ENCODE peak calls at places on chromosomes 5 and 9, in eight cellular contexts. K is astrocyte, J is PC-3, L is GM23248, W is cardiac muscle cell, R is heart left ventricle, H is left lung, X is IMR-90. Y is an unnamed sample. For H3K4me1, the result is how much of the 10 kb centered on the place peaks cover.

GRCh38 chr9:20551835-20552234 is 70.5 kb downstream of the MLLT3 start:
- DNase-seq in K (no peak), J (peak), L (no peak), W (no peak), R (no peak), H (no peak), X (no peak), Y (no peak)

GRCh38 chr5:133364916-133365315 is 247.4 kb downstream of the FSTL4 start:
- DNase-seq in K (no peak), J (no peak), L (no peak), W (no peak), R (no peak), H (no peak), X (no peak), Y (no peak)

GRCh38 chr9:20472646-20473045 is 149.7 kb downstream of the MLLT3 start:
- DNase-seq in K (no peak), J (no peak), L (no peak), W (no peak), R (no peak), H (no peak), X (peak), Y (no peak)

GRCh38 chr9:136225366-136225747 is 20.3 kb downstream of the QSOX2 start:
- DNase-seq in K (no peak), J (no peak), L (no peak), W (no peak), R (no peak), H (peak), X (no peak), Y (no peak)

GRCh38 chr5:142290574-142291299 is 34.1 kb downstream of the SPRY4 start:
- DNase-seq in K (peak), J (peak), L (peak), W (no peak), R (peak), H (no peak), X (peak), Y (no peak)

GRCh38 chr5:169139381-169140125 is 161.4 kb downstream of the SLIT3 start:
- DNase-seq in K (peak), J (peak), L (no peak), W (no peak), R (no peak), H (peak), X (no peak), Y (no peak)

GRCh38 chr9:1050125-1050895 is at the start of gene DMRT2:
- DNase-seq in K (peak), J (no peak), L (peak), W (peak), R (peak), H (peak), X (peak), Y (peak)

GRCh38 chr9:14315754-14316573 is 2.0 kb upstream of the NFIB start:
- DNase-seq in K (no peak), J (peak), L (peak), W (peak), R (peak), H (peak), X (no peak), Y (peak)

GRCh38 chr5:104267282-104268015 is 704.9 kb upstream of the NUDT12 start:
- DNase-seq in K (no peak), J (no peak), L (no peak), W (no peak), R (no peak), H (no peak), X (no peak), Y (no peak)

GRCh38 chr5:112491257-112491656 is 72.2 kb upstream of the EPB41L4A start:
- DNase-seq in K (no peak), J (peak), L (peak), W (no peak), R (no peak), H (no peak), X (peak), Y (no peak)

GRCh38 chr5:44546283-44546682 is 157.1 kb upstream of the FGF10 start:
- DNase-seq in K (peak), J (no peak), L (peak), W (no peak), R (no peak), H (no peak), X (peak), Y (no peak)

GRCh38 chr5:132751444-132751843 is 4.2 kb downstream of the CCNI2 start:
- DNase-seq in K (no peak), J (no peak), L (peak), W (no peak), R (no peak), H (no peak), X (peak), Y (no peak)

GRCh38 chr5:118628672-118629354 is 359.5 kb downstream of the DTWD2 start:
- DNase-seq in K (no peak), J (no peak), L (no peak), W (peak), R (no peak), H (no peak), X (no peak), Y (no peak)

GRCh38 chr9:87464110-87464991 is 33.3 kb upstream of the DAPK1 start:
- DNase-seq in K (no peak), J (no peak), L (peak), W (no peak), R (no peak), H (no peak), X (no peak), Y (no peak)

GRCh38 chr9:91159664-91160121 is 202.0 kb downstream of the AUH start:
- DNase-seq in K (no peak), J (no peak), L (no peak), W (no peak), R (peak), H (no peak), X (no peak), Y (peak)

GRCh38 chr5:96595300-96596090 is 66.7 kb upstream of the CAST start:
- DNase-seq in K (no peak), J (peak), L (no peak), W (no peak), R (no peak), H (no peak), X (no peak), Y (no peak)

GRCh38 chr9:123420560-123421210 is 64.7 kb downstream of the CRB2 start:
- DNase-seq in K (peak), J (no peak), L (no peak), W (peak), R (no peak), H (peak), X (no peak), Y (no peak)

GRCh38 chr9:589723-590122 is 251.8 kb upstream of the DMRT1 start:
- DNase-seq in K (peak), J (no peak), L (peak), W (no peak), R (no peak), H (no peak), X (peak), Y (no peak)

GRCh38 chr5:24804221-24804681 is 159.5 kb upstream of the CDH10 start:
- DNase-seq in K (peak), J (peak), L (peak), W (no peak), R (no peak), H (no peak), X (no peak), Y (no peak)

GRCh38 chr5:150321211-150321610 is 18.5 kb upstream of the ARSI start:
- DNase-seq in K (no peak), J (no peak), L (no peak), W (no peak), R (no peak), H (no peak), X (no peak), Y (no peak)

GRCh38 chr5:9288234-9288633 is 257.6 kb downstream of the SEMA5A start:
- DNase-seq in K (no peak), J (no peak), L (peak), W (no peak), R (peak), H (no peak), X (no peak), Y (no peak)

GRCh38 chr9:96874947-96875459 is 20.7 kb upstream of the ZNF782 start:
- DNase-seq in K (peak), J (peak), L (peak), W (no peak), R (no peak), H (no peak), X (peak), Y (no peak)

GRCh38 chr9:84271004-84271886 is 69.3 kb downstream of the SLC28A3 start:
- DNase-seq in K (peak), J (no peak), L (peak), W (peak), R (peak), H (no peak), X (peak), Y (peak)

GRCh38 chr5:78760411-78761169 is 112.0 kb upstream of the LHFPL2 start:
- DNase-seq in K (no peak), J (no peak), L (peak), W (no peak), R (no peak), H (no peak), X (no peak), Y (no peak)

GRCh38 chr5:38796739-38797108 is 49.1 kb upstream of the OSMR start:
- DNase-seq in K (no peak), J (no peak), L (no peak), W (no peak), R (no peak), H (no peak), X (no peak), Y (no peak)

GRCh38 chr5:179620703-179621350 is 2.6 kb downstream of the HNRNPH1 start:
- DNase-seq in K (peak), J (no peak), L (peak), W (no peak), R (no peak), H (no peak), X (no peak), Y (no peak)

GRCh38 chr9:120510816-120511215 is 69.2 kb downstream of the CDK5RAP2 start:
- DNase-seq in K (no peak), J (no peak), L (no peak), W (no peak), R (no peak), H (no peak), X (peak), Y (no peak)

GRCh38 chr5:82861705-82862104 is 215.5 kb downstream of the TMEM167A start:
- DNase-seq in K (no peak), J (no peak), L (peak), W (no peak), R (no peak), H (no peak), X (no peak), Y (peak)

GRCh38 chr9:95434116-95435073 is 82.4 kb downstream of the PTCH1 start:
- DNase-seq in K (no peak), J (no peak), L (no peak), W (no peak), R (no peak), H (no peak), X (no peak), Y (no peak)

GRCh38 chr5:137096149-137097103 is 402.7 kb downstream of the SPOCK1 start:
- DNase-seq in K (peak), J (peak), L (peak), W (no peak), R (no peak), H (no peak), X (peak), Y (no peak)

GRCh38 chr5:172692981-172693380 is 51.9 kb downstream of the NEURL1B start:
- DNase-seq in K (peak), J (no peak), L (no peak), W (peak), R (peak), H (no peak), X (peak), Y (no peak)

GRCh38 chr5:142342128-142342981 is 17.5 kb upstream of the SPRY4 start:
- DNase-seq in K (peak), J (peak), L (peak), W (no peak), R (peak), H (no peak), X (peak), Y (no peak)

GRCh38 chr9:122807271-122807900 is 7.5 kb downstream of the OR1K1 start:
- DNase-seq in K (peak), J (no peak), L (peak), W (no peak), R (no peak), H (no peak), X (peak), Y (no peak)

GRCh38 chr9:130565792-130566191 is 13.6 kb upstream of the FUBP3 start:
- DNase-seq in K (no peak), J (no peak), L (peak), W (no peak), R (no peak), H (no peak), X (no peak), Y (no peak)

GRCh38 chr9:109115931-109116541 is 3.7 kb downstream of the TMEM245 start:
- DNase-seq in K (peak), J (no peak), L (no peak), W (no peak), R (peak), H (no peak), X (no peak), Y (no peak)
- H3K4me1 ChIP-seq in K (under half), J (under half), L (under half), W (half or more), R (half or more), H (under half), X (under half), Y (half or more)

GRCh38 chr9:93126151-93126781 is 7.8 kb downstream of the NINJ1 start:
- DNase-seq in K (no peak), J (no peak), L (no peak), W (no peak), R (no peak), H (no peak), X (no peak), Y (peak)
- H3K4me1 ChIP-seq in K (under half), J (under half), L (under half), W (under half), R (under half), H (under half), X (under half), Y (under half)

DNA sequence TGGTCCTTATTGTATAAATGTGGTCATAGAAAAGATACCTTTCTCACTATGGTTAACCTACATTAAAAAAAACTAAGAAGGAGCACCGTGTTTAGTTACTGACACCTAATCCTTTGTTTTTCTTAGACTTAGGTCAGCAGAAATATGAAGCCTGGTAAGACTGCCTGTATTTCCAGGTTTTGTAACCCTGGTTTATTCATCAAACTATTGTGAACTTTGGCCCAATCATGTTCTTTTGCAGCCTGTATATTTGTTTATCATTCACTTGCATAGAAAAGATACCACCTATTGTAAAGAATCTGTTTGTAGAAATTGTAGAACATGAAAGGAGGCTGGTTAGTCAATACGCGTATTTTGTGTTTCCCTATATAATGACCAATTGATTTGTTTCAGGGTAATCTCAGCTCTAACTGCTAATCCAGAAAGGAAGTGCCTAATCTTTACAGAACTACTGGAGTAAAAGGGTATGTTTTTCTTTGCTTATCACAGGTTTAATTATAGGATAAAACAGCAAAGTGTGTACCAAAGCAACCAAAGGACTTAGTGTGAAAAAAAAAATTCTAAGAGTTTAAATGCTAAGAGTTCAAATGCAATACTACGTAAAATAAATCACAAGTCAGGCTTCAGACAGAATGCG is 103.6 kb downstream of the LURAP1L start:
- DNase-seq in K (no peak), J (peak), L (peak), W (no peak), R (no peak), H (no peak), X (peak), Y (no peak)
- H3K4me1 ChIP-seq in K (under half), J (under half), L (half or more), W (under half), R (under half), H (under half), X (under half), Y (under half)

GRCh38 chr5:107658528-107658927 is 12.2 kb downstream of the EFNA5 start:
- DNase-seq in K (no peak), J (no peak), L (no peak), W (no peak), R (no peak), H (no peak), X (no peak), Y (no peak)

GRCh38 chr5:107661650-107662044 is 9.1 kb downstream of the EFNA5 start:
- DNase-seq in K (no peak), J (no peak), L (no peak), W (no peak), R (no peak), H (no peak), X (no peak), Y (no peak)

GRCh38 chr5:107663697-107664096 is 7.0 kb downstream of the EFNA5 start:
- DNase-seq in K (no peak), J (no peak), L (no peak), W (no peak), R (no peak), H (no peak), X (no peak), Y (no peak)

GRCh38 chr5:107665036-107665435 is 5.7 kb downstream of the EFNA5 start:
- DNase-seq in K (no peak), J (no peak), L (no peak), W (no peak), R (no peak), H (no peak), X (no peak), Y (no peak)

GRCh38 chr5:107661038-107661649 is 9.6 kb downstream of the EFNA5 start:
- DNase-seq in K (no peak), J (no peak), L (no peak), W (no peak), R (no peak), H (no peak), X (no peak), Y (no peak)
- H3K4me1 ChIP-seq in K (under half), J (under half), L (under half), W (under half), R (under half), H (under half), X (under half), Y (under half)

GRCh38 chr9:37587521-37587920 is 4.9 kb downstream of the TOMM5 start:
- DNase-seq in K (no peak), J (no peak), L (no peak), W (no peak), R (no peak), H (no peak), X (no peak), Y (no peak)

GRCh38 chr9:37582548-37583157 is 6.5 kb upstream of the FBXO10 start:
- DNase-seq in K (peak), J (peak), L (peak), W (peak), R (no peak), H (no peak), X (peak), Y (no peak)

GRCh38 chr9:37583522-37584121 is 7.4 kb upstream of the FBXO10 start:
- DNase-seq in K (no peak), J (no peak), L (no peak), W (no peak), R (no peak), H (no peak), X (no peak), Y (no peak)
- H3K4me1 ChIP-seq in K (under half), J (under half), L (under half), W (under half), R (under half), H (under half), X (under half), Y (under half)